ENCODE peak calls at places on chromosomes 1 and 21, in ten cellular contexts. V is body of pancreas, Z is fibroblast of lung, G is fibroblast of mammary gland, J is HL-60, F is GM23338, R is cardiac fibroblast, H is epithelial cell of esophagus, Y is mammary epithelial cell, W is astrocyte. N is an unnamed sample.

GRCh38 chr1:160189649-160190625 is at the start of gene CASQ1:
- DNase-seq in Z (peak; percentile 43), Y (no peak), G (peak; percentile 36), V (peak; percentile 44), R (no peak), H (peak; percentile 32), W (no peak), J (no peak), F (no peak), N (no peak)

GRCh38 chr1:114353233-114353632 is 157.8 kb downstream of the TRIM33 start:
- DNase-seq in H (peak; percentile 65), W (peak; percentile 90), J (no peak), V (peak; percentile 58), F (peak; percentile 38), G (peak; percentile 73), Y (peak; percentile 48), R (peak; percentile 77), Z (peak; percentile 92), N (peak; percentile 32)

GRCh38 chr1:243287652-243288051 is 31.8 kb downstream of the SDCCAG8 start:
- DNase-seq in W (peak; percentile 96), R (peak; percentile 96), V (no peak), J (peak; percentile 71), Z (peak; percentile 96), Y (peak; percentile 88), G (peak; percentile 95), H (peak; percentile 92), F (no peak), N (peak; percentile 67)

GRCh38 chr1:21586926-21587601 is 77.8 kb downstream of the ALPL start:
- DNase-seq in F (peak; percentile 56), Y (peak; percentile 85), G (peak; percentile 84), W (peak; percentile 79), V (peak; percentile 64), R (peak; percentile 94), J (no peak), Z (peak; percentile 88), H (peak; percentile 79), N (peak; percentile 44)

GRCh38 chr1:30657131-30658013 is 66.0 kb downstream of the MATN1 start:
- DNase-seq in R (no peak), V (no peak), H (peak; percentile 53), F (no peak), G (no peak), Y (no peak), J (no peak), W (no peak), Z (no peak), N (no peak)

GRCh38 chr1:151984313-151984956 is 9.2 kb downstream of the S100A10 start:
- DNase-seq in R (no peak), W (peak; percentile 42), Y (no peak), Z (peak; percentile 58), J (no peak), G (no peak), V (no peak), F (no peak), H (no peak), N (no peak)

GRCh38 chr21:31164713-31165694 is 126.7 kb upstream of the KRTAP19-8 start:
- DNase-seq in G (no peak), Y (no peak), W (no peak), H (no peak), R (no peak), V (no peak), J (no peak), F (no peak), Z (no peak), N (no peak)

GRCh38 chr1:24316659-24317058 is 2.5 kb upstream of the GRHL3 start:
- DNase-seq in W (no peak), H (no peak), G (no peak), F (no peak), Z (no peak), V (no peak), Y (no peak), R (no peak), J (peak; percentile 30), N (no peak)

GRCh38 chr21:35227774-35228173 is 178.7 kb upstream of the RUNX1 start:
- DNase-seq in R (no peak), G (no peak), Z (no peak), J (no peak), F (no peak), W (no peak), H (no peak), Y (no peak), V (no peak), N (no peak)

GRCh38 chr1:6866825-6867224 is 81.6 kb downstream of the CAMTA1 start:
- DNase-seq in W (no peak), Y (no peak), G (no peak), V (no peak), H (no peak), R (no peak), Z (peak; percentile 25), J (no peak), F (peak; percentile 53), N (no peak)

GRCh38 chr1:56920551-56920950 is 45.3 kb downstream of the C8B start:
- DNase-seq in J (peak; percentile 1), H (no peak), W (no peak), Y (no peak), R (peak; percentile 59), G (peak; percentile 92), F (no peak), V (no peak), Z (no peak), N (no peak)

GRCh38 chr1:179968994-179969919 is 14.6 kb downstream of the CEP350 start:
- DNase-seq in W (no peak), V (no peak), F (no peak), Z (no peak), G (peak; percentile 11), H (no peak), R (peak; percentile 42), J (no peak), Y (no peak), N (no peak)

GRCh38 chr1:101444381-101444780 is 207.6 kb downstream of the S1PR1 start:
- DNase-seq in F (no peak), J (no peak), G (no peak), H (no peak), V (no peak), Y (no peak), R (no peak), Z (no peak), W (no peak), N (no peak)

GRCh38 chr1:238336531-238336930 is 445.8 kb upstream of the ZP4 start:
- DNase-seq in W (no peak), R (no peak), F (no peak), V (no peak), Z (no peak), J (no peak), G (no peak), Y (peak; percentile 13), H (peak; percentile 79), N (no peak)

GRCh38 chr1:1677718-1678580 is 14.6 kb downstream of the SLC35E2B start:
- DNase-seq in J (peak; percentile 51), V (no peak), G (no peak), Y (no peak), H (no peak), R (no peak), F (peak; percentile 31), Z (no peak), W (no peak), N (no peak)

GRCh38 chr1:117013310-117013850 is 11.8 kb downstream of the CD101 start:
- DNase-seq in V (peak; percentile 36), R (no peak), H (peak; percentile 84), Y (no peak), Z (no peak), F (no peak), W (no peak), G (no peak), J (no peak), N (no peak)

GRCh38 chr1:30083800-30084464 is 639.5 kb downstream of the MATN1 start:
- DNase-seq in H (peak; percentile 35), W (peak; percentile 86), F (no peak), Y (peak; percentile 45), R (peak; percentile 52), G (peak; percentile 70), Z (peak; percentile 89), J (no peak), V (no peak), N (peak; percentile 61)

DNA sequence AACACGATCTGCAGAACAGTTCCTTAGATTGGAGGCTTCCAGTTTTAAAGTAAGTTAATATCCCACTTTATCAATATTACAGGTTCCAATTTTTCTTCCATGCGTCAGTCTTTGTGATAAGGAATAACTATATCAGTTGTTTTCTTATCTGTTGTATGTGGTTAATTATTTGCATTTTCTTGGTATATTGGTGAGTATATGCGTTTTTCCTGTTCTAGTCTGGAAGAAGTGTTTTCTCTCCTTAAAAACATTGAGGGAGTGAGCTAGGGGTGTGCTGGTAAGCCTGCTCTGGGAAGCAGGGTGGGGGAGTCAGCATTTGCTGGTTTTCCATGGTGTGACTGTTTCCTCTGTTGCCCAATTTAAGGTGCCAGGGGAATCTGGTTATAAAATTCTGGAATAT is 50.2 kb upstream of the KIF1B start:
- DNase-seq in Z (no peak), G (no peak), R (no peak), H (no peak), Y (no peak), W (no peak), F (no peak), V (no peak), J (no peak), N (no peak)
- TF ChIP-seq CTCF in Z (no peak), G (no peak), R (no peak), H (no peak), Y (no peak), W (no peak), F (no peak), V (no peak), J (no peak), N (no peak)

DNA sequence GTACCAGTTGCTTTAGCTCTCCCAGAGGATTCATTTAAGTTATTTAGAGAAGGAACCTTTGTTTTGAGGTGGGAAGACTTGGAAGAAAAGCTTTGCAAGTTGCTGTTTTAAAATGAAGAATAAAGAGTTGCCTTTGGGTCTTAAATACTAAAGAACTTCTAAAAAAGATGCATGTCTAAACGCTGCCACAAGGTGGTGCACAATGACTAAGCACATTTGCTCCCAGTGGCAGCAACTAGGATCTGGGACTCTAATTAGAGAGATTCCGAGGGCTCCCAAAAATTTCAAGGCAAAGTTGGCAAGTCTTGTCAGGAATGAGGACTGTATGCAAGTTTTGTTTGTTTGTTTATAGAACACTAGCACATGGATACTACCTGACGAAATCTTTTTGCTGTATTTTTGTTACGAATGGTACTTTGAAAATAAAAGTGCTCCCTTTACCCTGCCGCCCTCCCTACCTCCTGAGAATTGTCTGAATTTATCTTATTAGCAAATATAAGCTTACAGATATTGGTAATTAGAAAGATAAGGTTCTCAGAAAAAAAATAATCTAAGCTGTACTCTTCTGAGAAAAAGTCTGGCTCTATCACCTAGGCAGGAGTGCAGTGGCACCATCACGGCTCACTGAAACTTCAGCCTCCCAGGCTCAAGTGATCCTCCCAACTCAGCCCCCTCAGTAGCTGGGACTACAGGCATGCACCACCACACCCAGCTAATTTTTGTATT is 121.8 kb downstream of the HFM1 start:
- DNase-seq in Z (peak; percentile 63), G (peak; percentile 79), V (peak; percentile 69), H (peak; percentile 76), R (peak; percentile 89), J (peak; percentile 43), W (peak; percentile 50), F (peak; percentile 91), Y (peak; percentile 34), N (peak; percentile 50)
- H3K4me3 ChIP-seq in Z (no peak overlapping the region), G (no peak overlapping the region), V (no peak overlapping the region), H (no peak overlapping the region), R (no peak overlapping the region), J (no peak overlapping the region), W (no peak overlapping the region), F (no peak overlapping the region), Y (no peak overlapping the region), N (no peak overlapping the region)

GRCh38 chr1:17741052-17741451 is 14.1 kb upstream of the ACTL8 start:
- DNase-seq in W (no peak), Z (no peak), Y (no peak), H (no peak), V (no peak), F (peak; percentile 63), J (no peak), R (no peak), G (no peak), N (no peak)
- TF ChIP-seq CTCF in W (no peak), Z (no peak), Y (no peak), H (no peak), V (no peak), F (peak; percentile 59), J (no peak), R (no peak), G (no peak), N (no peak)

GRCh38 chr21:42593007-42593814 is 60.2 kb upstream of the PDE9A start:
- DNase-seq in W (no peak), R (peak; percentile 65), Y (peak; percentile 51), Z (peak; percentile 27), H (peak; percentile 72), F (peak; percentile 94), V (peak; percentile 76), J (peak; percentile 48), G (peak; percentile 42), N (no peak)
- H3K4me3 ChIP-seq in W (no peak overlapping the region), R (no peak overlapping the region), Y (peak overlapping the region; percentile 16), Z (no peak overlapping the region), H (no peak overlapping the region), F (peak overlapping the region; percentile 41), V (no peak overlapping the region), J (no peak overlapping the region), G (no peak overlapping the region), N (no peak overlapping the region)